ENCODE peak calls at places on chromosomes 12 and 14, in nine cellular contexts. One of them, this sample, is unnamed.

GRCh38 chr14:51620036-51620435 is 31.7 kb upstream of the FRMD6 start:
- DNase-seq in tibial artery: no peak
- DNase-seq in right lobe of liver: no peak
- DNase-seq in neuronal stem cell: no peak
- DNase-seq in upper lobe of right lung: no peak
- DNase-seq in heart left ventricle: no peak
- DNase-seq in mesenchymal stem cell: no peak
- DNase-seq in breast epithelium: no peak
- DNase-seq in testis: no peak
- DNase-seq in this sample: no peak

GRCh38 chr12:31749024-31749704 is 20.3 kb upstream of the AMN1 start:
- DNase-seq in tibial artery: peak; percentile 66
- DNase-seq in right lobe of liver: peak; percentile 64
- DNase-seq in neuronal stem cell: no peak
- DNase-seq in upper lobe of right lung: no peak
- DNase-seq in heart left ventricle: no peak
- DNase-seq in mesenchymal stem cell: peak; percentile 95
- DNase-seq in breast epithelium: peak; percentile 75
- DNase-seq in testis: no peak
- DNase-seq in this sample: peak; percentile 100

GRCh38 chr12:64608901-64609542 is 1.3 kb upstream of the RASSF3 start:
- DNase-seq in tibial artery: no peak
- DNase-seq in right lobe of liver: no peak
- DNase-seq in neuronal stem cell: no peak
- DNase-seq in upper lobe of right lung: no peak
- DNase-seq in heart left ventricle: no peak
- DNase-seq in mesenchymal stem cell: peak; percentile 80
- DNase-seq in breast epithelium: no peak
- DNase-seq in testis: peak; percentile 26
- DNase-seq in this sample: peak; percentile 71

GRCh38 chr12:63916561-63917476 is 72.3 kb downstream of the SRGAP1 start:
- DNase-seq in tibial artery: no peak
- DNase-seq in right lobe of liver: no peak
- DNase-seq in neuronal stem cell: no peak
- DNase-seq in upper lobe of right lung: no peak
- DNase-seq in heart left ventricle: no peak
- DNase-seq in mesenchymal stem cell: peak; percentile 54
- DNase-seq in breast epithelium: no peak
- DNase-seq in testis: no peak
- DNase-seq in this sample: no peak

GRCh38 chr14:32080001-32080510 is 3.0 kb downstream of the ARHGAP5 start:
- DNase-seq in tibial artery: no peak
- DNase-seq in right lobe of liver: no peak
- DNase-seq in neuronal stem cell: no peak
- DNase-seq in upper lobe of right lung: no peak
- DNase-seq in heart left ventricle: no peak
- DNase-seq in mesenchymal stem cell: no peak
- DNase-seq in breast epithelium: no peak
- DNase-seq in testis: no peak
- DNase-seq in this sample: no peak

GRCh38 chr12:30792085-30792484 is 37.3 kb upstream of the CAPRIN2 start:
- DNase-seq in tibial artery: no peak
- DNase-seq in right lobe of liver: no peak
- DNase-seq in neuronal stem cell: no peak
- DNase-seq in upper lobe of right lung: no peak
- DNase-seq in heart left ventricle: no peak
- DNase-seq in mesenchymal stem cell: no peak
- DNase-seq in breast epithelium: no peak
- DNase-seq in testis: no peak
- DNase-seq in this sample: no peak

GRCh38 chr12:115035536-115036107 is 351.6 kb upstream of the TBX3 start:
- DNase-seq in tibial artery: no peak
- DNase-seq in right lobe of liver: peak; percentile 81
- DNase-seq in neuronal stem cell: peak; percentile 37
- DNase-seq in upper lobe of right lung: no peak
- DNase-seq in heart left ventricle: no peak
- DNase-seq in mesenchymal stem cell: no peak
- DNase-seq in breast epithelium: no peak
- DNase-seq in testis: no peak
- DNase-seq in this sample: no peak

GRCh38 chr12:1830981-1831930 is 10.9 kb downstream of the LRTM2 start:
- DNase-seq in tibial artery: no peak
- DNase-seq in right lobe of liver: peak; percentile 61
- DNase-seq in neuronal stem cell: peak; percentile 80
- DNase-seq in upper lobe of right lung: peak; percentile 91
- DNase-seq in heart left ventricle: peak; percentile 63
- DNase-seq in mesenchymal stem cell: peak; percentile 65
- DNase-seq in breast epithelium: peak; percentile 94
- DNase-seq in testis: peak; percentile 36
- DNase-seq in this sample: peak; percentile 11

GRCh38 chr14:75335588-75335987 is 57.0 kb downstream of the FOS start:
- DNase-seq in tibial artery: no peak
- DNase-seq in right lobe of liver: no peak
- DNase-seq in neuronal stem cell: no peak
- DNase-seq in upper lobe of right lung: no peak
- DNase-seq in heart left ventricle: no peak
- DNase-seq in mesenchymal stem cell: no peak
- DNase-seq in breast epithelium: no peak
- DNase-seq in testis: no peak
- DNase-seq in this sample: no peak

GRCh38 chr14:75328575-75328974 is 49.9 kb downstream of the FOS start:
- DNase-seq in tibial artery: no peak
- DNase-seq in right lobe of liver: no peak
- DNase-seq in neuronal stem cell: no peak
- DNase-seq in upper lobe of right lung: no peak
- DNase-seq in heart left ventricle: no peak
- DNase-seq in mesenchymal stem cell: no peak
- DNase-seq in breast epithelium: no peak
- DNase-seq in testis: no peak
- DNase-seq in this sample: no peak

GRCh38 chr14:75339059-75339458 is 60.4 kb downstream of the FOS start:
- DNase-seq in tibial artery: no peak
- DNase-seq in right lobe of liver: no peak
- DNase-seq in neuronal stem cell: no peak
- DNase-seq in upper lobe of right lung: no peak
- DNase-seq in heart left ventricle: no peak
- DNase-seq in mesenchymal stem cell: peak; percentile 90
- DNase-seq in breast epithelium: no peak
- DNase-seq in testis: no peak
- DNase-seq in this sample: no peak

GRCh38 chr14:75333523-75334190 is 55.0 kb downstream of the FOS start:
- DNase-seq in tibial artery: no peak
- DNase-seq in right lobe of liver: no peak
- DNase-seq in neuronal stem cell: no peak
- DNase-seq in upper lobe of right lung: peak; percentile 64
- DNase-seq in heart left ventricle: no peak
- DNase-seq in mesenchymal stem cell: no peak
- DNase-seq in breast epithelium: no peak
- DNase-seq in testis: no peak
- DNase-seq in this sample: no peak

DNA sequence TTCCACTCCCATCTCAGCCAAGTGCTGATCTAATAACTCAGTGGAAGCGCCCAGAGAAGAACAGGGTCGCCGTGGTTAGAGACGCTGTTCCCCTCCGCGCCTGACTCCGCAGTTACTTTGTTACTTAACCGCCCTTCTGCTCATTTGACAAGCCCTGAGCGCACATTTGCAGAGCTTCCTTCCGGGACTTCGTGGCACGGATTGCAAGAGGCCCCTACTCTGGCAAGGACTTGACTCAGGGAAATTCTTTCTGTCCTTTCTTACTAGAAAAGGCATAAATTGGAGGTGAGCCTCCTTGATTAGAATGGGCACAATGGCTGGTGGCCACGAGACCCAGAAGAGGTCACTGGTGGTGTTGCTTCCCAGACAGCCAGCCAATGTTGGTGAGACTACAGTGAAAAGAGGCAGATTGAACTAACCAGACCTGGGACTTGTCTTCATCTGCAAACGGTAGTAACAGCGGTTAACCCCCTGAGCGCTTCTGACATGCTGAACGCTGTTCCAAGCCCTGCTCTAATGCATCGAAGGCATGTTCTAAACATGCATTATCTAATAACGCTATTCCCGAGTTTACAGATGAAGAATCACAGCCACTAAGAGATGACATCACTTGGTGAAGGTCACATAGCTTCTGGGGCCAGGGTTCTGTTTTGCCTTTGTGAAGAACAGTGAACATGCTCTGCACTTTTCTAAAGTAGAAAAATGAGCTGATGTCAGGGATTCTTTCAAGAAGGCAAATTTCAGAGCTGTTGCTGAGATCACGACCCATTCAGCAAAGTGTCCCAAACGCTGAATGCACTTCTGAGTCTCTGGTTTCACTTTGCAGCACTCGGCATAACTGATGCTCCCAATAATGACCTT is 55.8 kb downstream of the FOS start:
- DNase-seq in tibial artery: peak; percentile 62
- DNase-seq in right lobe of liver: peak; percentile 67
- DNase-seq in neuronal stem cell: no peak
- DNase-seq in upper lobe of right lung: peak; percentile 69
- DNase-seq in heart left ventricle: peak; percentile 70
- DNase-seq in mesenchymal stem cell: peak; percentile 82
- DNase-seq in breast epithelium: no peak
- DNase-seq in testis: peak; percentile 71
- DNase-seq in this sample: no peak
- H3K27ac ChIP-seq in tibial artery: no peak overlapping the region
- H3K27ac ChIP-seq in right lobe of liver: peak overlapping the region; percentile 62
- H3K27ac ChIP-seq in neuronal stem cell: no peak overlapping the region
- H3K27ac ChIP-seq in upper lobe of right lung: peak overlapping the region; percentile 72
- H3K27ac ChIP-seq in heart left ventricle: peak overlapping the region; percentile 39
- H3K27ac ChIP-seq in mesenchymal stem cell: no peak overlapping the region
- H3K27ac ChIP-seq in breast epithelium: peak overlapping the region; percentile 61
- H3K27ac ChIP-seq in testis: peak overlapping the region; percentile 48
- H3K27ac ChIP-seq in this sample: no peak overlapping the region

GRCh38 chr12:120542166-120542565 is 8.0 kb downstream of the RNF10 start:
- DNase-seq in tibial artery: no peak
- DNase-seq in right lobe of liver: no peak
- DNase-seq in neuronal stem cell: no peak
- DNase-seq in upper lobe of right lung: no peak
- DNase-seq in heart left ventricle: no peak
- DNase-seq in mesenchymal stem cell: no peak
- DNase-seq in breast epithelium: no peak
- DNase-seq in testis: no peak
- DNase-seq in this sample: no peak

GRCh38 chr12:120539303-120539702 is 5.1 kb downstream of the RNF10 start:
- DNase-seq in tibial artery: no peak
- DNase-seq in right lobe of liver: no peak
- DNase-seq in neuronal stem cell: no peak
- DNase-seq in upper lobe of right lung: no peak
- DNase-seq in heart left ventricle: no peak
- DNase-seq in mesenchymal stem cell: peak; percentile 28
- DNase-seq in breast epithelium: no peak
- DNase-seq in testis: no peak
- DNase-seq in this sample: no peak

GRCh38 chr12:120546050-120546386 is 11.9 kb downstream of the RNF10 start:
- DNase-seq in tibial artery: no peak
- DNase-seq in right lobe of liver: no peak
- DNase-seq in neuronal stem cell: no peak
- DNase-seq in upper lobe of right lung: no peak
- DNase-seq in heart left ventricle: no peak
- DNase-seq in mesenchymal stem cell: no peak
- DNase-seq in breast epithelium: no peak
- DNase-seq in testis: no peak
- DNase-seq in this sample: no peak

GRCh38 chr12:120540445-120540844 is 6.3 kb downstream of the RNF10 start:
- DNase-seq in tibial artery: no peak
- DNase-seq in right lobe of liver: no peak
- DNase-seq in neuronal stem cell: no peak
- DNase-seq in upper lobe of right lung: no peak
- DNase-seq in heart left ventricle: no peak
- DNase-seq in mesenchymal stem cell: peak; percentile 50
- DNase-seq in breast epithelium: no peak
- DNase-seq in testis: no peak
- DNase-seq in this sample: no peak

DNA sequence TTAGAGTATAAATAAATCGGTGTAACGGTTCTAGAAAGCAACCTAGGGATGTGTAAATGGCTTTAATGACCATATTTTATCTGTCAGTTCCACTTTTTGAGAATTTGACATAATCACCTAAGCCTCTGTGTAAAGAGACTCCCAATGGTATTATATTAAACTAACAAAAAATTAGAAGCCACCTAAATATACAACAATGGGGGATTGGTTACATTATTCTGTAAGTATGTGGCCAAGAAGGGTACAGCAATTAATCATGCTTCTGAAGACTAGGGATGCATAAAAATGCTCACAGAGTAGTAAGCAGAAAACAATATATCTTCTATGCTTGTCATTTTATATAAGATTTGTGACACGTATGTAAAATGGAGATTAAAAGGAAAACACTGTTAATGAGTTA is 10.5 kb downstream of the RNF10 start:
- DNase-seq in tibial artery: no peak
- DNase-seq in right lobe of liver: no peak
- DNase-seq in neuronal stem cell: no peak
- DNase-seq in upper lobe of right lung: no peak
- DNase-seq in heart left ventricle: no peak
- DNase-seq in mesenchymal stem cell: no peak
- DNase-seq in breast epithelium: no peak
- DNase-seq in testis: no peak
- DNase-seq in this sample: no peak
- H3K4me1 ChIP-seq in tibial artery: peaks cover 22% of the 10 kb centered on the region
- H3K4me1 ChIP-seq in right lobe of liver: peaks cover 41% of the 10 kb centered on the region
- H3K4me1 ChIP-seq in neuronal stem cell: no peaks in the 10 kb centered on the region
- H3K4me1 ChIP-seq in upper lobe of right lung: peaks cover 46% of the 10 kb centered on the region
- H3K4me1 ChIP-seq in heart left ventricle: peaks cover 53% of the 10 kb centered on the region
- H3K4me1 ChIP-seq in mesenchymal stem cell: peaks cover 5% of the 10 kb centered on the region
- H3K4me1 ChIP-seq in breast epithelium: no peaks in the 10 kb centered on the region
- H3K4me1 ChIP-seq in testis: peaks cover 5% of the 10 kb centered on the region
- H3K4me1 ChIP-seq in this sample: peaks cover under 1% of the 10 kb centered on the region

DNA sequence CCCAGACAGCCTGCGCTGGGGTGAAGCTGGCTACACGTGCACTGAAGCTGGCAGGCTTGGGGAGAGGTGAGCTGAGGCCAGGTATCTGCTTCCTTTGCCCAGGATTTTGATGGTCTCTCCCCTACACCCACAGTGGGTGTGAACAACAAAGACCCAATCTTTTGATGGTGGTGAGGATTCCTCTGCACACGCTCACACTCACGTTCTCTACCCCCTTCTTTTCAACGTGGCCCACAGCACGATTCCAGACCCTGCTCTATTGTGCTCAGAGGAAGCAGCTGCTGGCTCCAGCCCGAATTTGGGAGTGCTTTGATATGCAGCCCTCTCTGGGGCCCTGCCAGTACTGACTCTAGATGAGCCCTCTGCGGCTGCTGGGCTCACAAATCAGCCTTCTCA is 4.9 kb downstream of the CD9 start:
- DNase-seq in tibial artery: peak; percentile 75
- DNase-seq in right lobe of liver: no peak
- DNase-seq in neuronal stem cell: no peak
- DNase-seq in upper lobe of right lung: no peak
- DNase-seq in heart left ventricle: no peak
- DNase-seq in mesenchymal stem cell: no peak
- DNase-seq in breast epithelium: no peak
- DNase-seq in testis: no peak
- DNase-seq in this sample: no peak
- H3K27ac ChIP-seq in tibial artery: peak overlapping the region; percentile 98
- H3K27ac ChIP-seq in right lobe of liver: no peak overlapping the region
- H3K27ac ChIP-seq in neuronal stem cell: no peak overlapping the region
- H3K27ac ChIP-seq in upper lobe of right lung: peak overlapping the region; percentile 48
- H3K27ac ChIP-seq in heart left ventricle: peak overlapping the region; percentile 96
- H3K27ac ChIP-seq in mesenchymal stem cell: no peak overlapping the region
- H3K27ac ChIP-seq in breast epithelium: peak overlapping the region; percentile 95
- H3K27ac ChIP-seq in testis: peak overlapping the region; percentile 71
- H3K27ac ChIP-seq in this sample: peak overlapping the region; percentile 87

DNA sequence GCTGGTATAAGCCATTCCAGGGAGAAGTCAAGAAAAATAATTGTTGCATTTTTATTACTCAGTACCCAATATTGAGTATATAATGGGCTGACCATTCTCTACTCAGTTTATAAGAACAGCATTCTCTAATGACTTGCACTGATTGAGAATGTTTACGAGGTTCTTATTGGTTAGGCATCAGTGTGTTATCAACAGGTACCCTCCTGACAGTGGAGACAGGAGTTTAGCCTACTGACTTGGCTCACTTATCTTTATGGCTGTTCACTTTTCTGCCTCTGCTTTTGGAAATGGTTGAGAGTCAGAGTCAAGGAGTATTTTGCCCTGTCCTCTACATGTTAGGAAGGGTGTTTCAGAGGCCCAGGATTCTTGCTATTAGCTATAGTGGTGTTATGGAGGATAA is 228.0 kb upstream of the RGS6 start:
- DNase-seq in tibial artery: no peak
- DNase-seq in right lobe of liver: no peak
- DNase-seq in neuronal stem cell: no peak
- DNase-seq in upper lobe of right lung: no peak
- DNase-seq in heart left ventricle: no peak
- DNase-seq in mesenchymal stem cell: no peak
- DNase-seq in breast epithelium: no peak
- DNase-seq in testis: no peak
- DNase-seq in this sample: no peak
- H3K4me1 ChIP-seq in tibial artery: no peaks in the 10 kb centered on the region
- H3K4me1 ChIP-seq in right lobe of liver: no peaks in the 10 kb centered on the region
- H3K4me1 ChIP-seq in neuronal stem cell: peaks cover 10% of the 10 kb centered on the region
- H3K4me1 ChIP-seq in upper lobe of right lung: no peaks in the 10 kb centered on the region
- H3K4me1 ChIP-seq in heart left ventricle: no peaks in the 10 kb centered on the region
- H3K4me1 ChIP-seq in mesenchymal stem cell: no peaks in the 10 kb centered on the region
- H3K4me1 ChIP-seq in breast epithelium: no peaks in the 10 kb centered on the region
- H3K4me1 ChIP-seq in testis: no peaks in the 10 kb centered on the region
- H3K4me1 ChIP-seq in this sample: peaks cover 24% of the 10 kb centered on the region

This sample was measured in keratinocyte.